ENCODE peak calls at places on chromosomes 11 and 22, in six cellular contexts. One of them, this sample, is unnamed.
A peak's percentile ranks its signal among the peaks of the same experiment; 100 is the strongest.

GRCh38 chr11:12092714-12093113 is 17.7 kb upstream of the MICAL2 start:
- DNase-seq in HFF-Myc: no peak
- DNase-seq in HL-60: no peak
- DNase-seq in fibroblast of villous mesenchyme: no peak
- DNase-seq in tibial nerve: no peak
- DNase-seq in pancreas: no peak
- DNase-seq in this sample: no peak

GRCh38 chr11:11510939-11511338 is 110.9 kb downstream of the GALNT18 start:
- DNase-seq in HFF-Myc: no peak
- DNase-seq in HL-60: no peak
- DNase-seq in fibroblast of villous mesenchyme: no peak
- DNase-seq in tibial nerve: peak; percentile 24
- DNase-seq in pancreas: no peak
- DNase-seq in this sample: no peak

GRCh38 chr22:39589880-39590279 is 19.3 kb downstream of the CACNA1I start:
- DNase-seq in HFF-Myc: no peak
- DNase-seq in HL-60: no peak
- DNase-seq in fibroblast of villous mesenchyme: no peak
- DNase-seq in tibial nerve: no peak
- DNase-seq in pancreas: no peak
- DNase-seq in this sample: no peak

GRCh38 chr11:65573391-65574146 is 1.2 kb downstream of the FAM89B start:
- DNase-seq in HFF-Myc: no peak
- DNase-seq in HL-60: no peak
- DNase-seq in fibroblast of villous mesenchyme: no peak
- DNase-seq in tibial nerve: no peak
- DNase-seq in pancreas: no peak
- DNase-seq in this sample: no peak

GRCh38 chr22:29158546-29158945 is 47.1 kb upstream of the EMID1 start:
- DNase-seq in HFF-Myc: no peak
- DNase-seq in HL-60: no peak
- DNase-seq in fibroblast of villous mesenchyme: no peak
- DNase-seq in tibial nerve: no peak
- DNase-seq in pancreas: no peak
- DNase-seq in this sample: no peak

GRCh38 chr11:102223859-102224258 is 93.4 kb upstream of the BIRC3 start:
- DNase-seq in HFF-Myc: no peak
- DNase-seq in HL-60: no peak
- DNase-seq in fibroblast of villous mesenchyme: peak; percentile 94
- DNase-seq in tibial nerve: no peak
- DNase-seq in pancreas: no peak
- DNase-seq in this sample: no peak

GRCh38 chr11:68763181-68763721 is 11.9 kb upstream of the TESMIN start:
- DNase-seq in HFF-Myc: no peak
- DNase-seq in HL-60: no peak
- DNase-seq in fibroblast of villous mesenchyme: no peak
- DNase-seq in tibial nerve: no peak
- DNase-seq in pancreas: no peak
- DNase-seq in this sample: no peak

GRCh38 chr11:12164061-12165014 is 53.9 kb downstream of the MICAL2 start:
- DNase-seq in HFF-Myc: peak; percentile 56
- DNase-seq in HL-60: no peak
- DNase-seq in fibroblast of villous mesenchyme: peak; percentile 85
- DNase-seq in tibial nerve: no peak
- DNase-seq in pancreas: no peak
- DNase-seq in this sample: peak; percentile 64

GRCh38 chr22:50672041-50672440 is 582 bp upstream of the SHANK3 start:
- DNase-seq in HFF-Myc: no peak
- DNase-seq in HL-60: no peak
- DNase-seq in fibroblast of villous mesenchyme: no peak
- DNase-seq in tibial nerve: no peak
- DNase-seq in pancreas: no peak
- DNase-seq in this sample: no peak

GRCh38 chr22:20550851-20551744 is 43.7 kb downstream of the MED15 start:
- DNase-seq in HFF-Myc: no peak
- DNase-seq in HL-60: no peak
- DNase-seq in fibroblast of villous mesenchyme: peak; percentile 88
- DNase-seq in tibial nerve: no peak
- DNase-seq in pancreas: no peak
- DNase-seq in this sample: no peak

GRCh38 chr22:45064313-45065268 is 54.8 kb upstream of the PHF21B start:
- DNase-seq in HFF-Myc: peak; percentile 52
- DNase-seq in HL-60: no peak
- DNase-seq in fibroblast of villous mesenchyme: peak; percentile 83
- DNase-seq in tibial nerve: no peak
- DNase-seq in pancreas: no peak
- DNase-seq in this sample: no peak

GRCh38 chr11:74532496-74533246 is 39.1 kb upstream of the LIPT2 start:
- DNase-seq in HFF-Myc: no peak
- DNase-seq in HL-60: no peak
- DNase-seq in fibroblast of villous mesenchyme: no peak
- DNase-seq in tibial nerve: no peak
- DNase-seq in pancreas: no peak
- DNase-seq in this sample: no peak

GRCh38 chr11:68965901-68966868 is 14.6 kb downstream of the MRGPRD start:
- DNase-seq in HFF-Myc: no peak
- DNase-seq in HL-60: no peak
- DNase-seq in fibroblast of villous mesenchyme: no peak
- DNase-seq in tibial nerve: no peak
- DNase-seq in pancreas: peak; percentile 36
- DNase-seq in this sample: no peak

GRCh38 chr11:2380807-2381350 is 3.8 kb downstream of the CD81 start:
- DNase-seq in HFF-Myc: no peak
- DNase-seq in HL-60: no peak
- DNase-seq in fibroblast of villous mesenchyme: peak; percentile 66
- DNase-seq in tibial nerve: peak; percentile 75
- DNase-seq in pancreas: no peak
- DNase-seq in this sample: no peak

GRCh38 chr11:20035375-20035700 is 124.9 kb downstream of the DBX1 start:
- DNase-seq in HFF-Myc: no peak
- DNase-seq in HL-60: no peak
- DNase-seq in fibroblast of villous mesenchyme: no peak
- DNase-seq in tibial nerve: no peak
- DNase-seq in pancreas: no peak
- DNase-seq in this sample: no peak

GRCh38 chr22:27218012-27218483 is 560.7 kb downstream of the MIAT start:
- DNase-seq in HFF-Myc: no peak
- DNase-seq in HL-60: no peak
- DNase-seq in fibroblast of villous mesenchyme: peak; percentile 79
- DNase-seq in tibial nerve: no peak
- DNase-seq in pancreas: no peak
- DNase-seq in this sample: no peak

GRCh38 chr11:111301840-111302113 is 3.4 kb downstream of the POU2AF3 start:
- DNase-seq in HFF-Myc: no peak
- DNase-seq in HL-60: no peak
- DNase-seq in fibroblast of villous mesenchyme: no peak
- DNase-seq in tibial nerve: no peak
- DNase-seq in pancreas: no peak
- DNase-seq in this sample: no peak

GRCh38 chr11:8732748-8733241 is 50.2 kb downstream of the RPL27A start:
- DNase-seq in HFF-Myc: no peak
- DNase-seq in HL-60: no peak
- DNase-seq in fibroblast of villous mesenchyme: peak; percentile 59
- DNase-seq in tibial nerve: no peak
- DNase-seq in pancreas: peak; percentile 73
- DNase-seq in this sample: no peak

GRCh38 chr11:9740202-9740881 is 76.5 kb downstream of the SWAP70 start:
- DNase-seq in HFF-Myc: no peak
- DNase-seq in HL-60: no peak
- DNase-seq in fibroblast of villous mesenchyme: no peak
- DNase-seq in tibial nerve: no peak
- DNase-seq in pancreas: no peak
- DNase-seq in this sample: no peak

GRCh38 chr22:45866398-45867117 is 110.4 kb downstream of the WNT7B start:
- DNase-seq in HFF-Myc: no peak
- DNase-seq in HL-60: no peak
- DNase-seq in fibroblast of villous mesenchyme: no peak
- DNase-seq in tibial nerve: no peak
- DNase-seq in pancreas: no peak
- DNase-seq in this sample: no peak

GRCh38 chr11:128324531-128325141 is 262.7 kb downstream of the ETS1 start:
- DNase-seq in HFF-Myc: no peak
- DNase-seq in HL-60: no peak
- DNase-seq in fibroblast of villous mesenchyme: no peak
- DNase-seq in tibial nerve: no peak
- DNase-seq in pancreas: no peak
- DNase-seq in this sample: no peak

GRCh38 chr11:5618807-5619206 is 6.0 kb upstream of the TRIM34 start:
- DNase-seq in HFF-Myc: no peak
- DNase-seq in HL-60: no peak
- DNase-seq in fibroblast of villous mesenchyme: peak; percentile 21
- DNase-seq in tibial nerve: no peak
- DNase-seq in pancreas: no peak
- DNase-seq in this sample: no peak

GRCh38 chr11:13119361-13119760 is 110.2 kb downstream of the RASSF10 start:
- DNase-seq in HFF-Myc: no peak
- DNase-seq in HL-60: no peak
- DNase-seq in fibroblast of villous mesenchyme: no peak
- DNase-seq in tibial nerve: no peak
- DNase-seq in pancreas: no peak
- DNase-seq in this sample: no peak

GRCh38 chr22:48957311-48957986 is 870.2 kb downstream of the BRD1 start:
- DNase-seq in HFF-Myc: no peak
- DNase-seq in HL-60: no peak
- DNase-seq in fibroblast of villous mesenchyme: no peak
- DNase-seq in tibial nerve: no peak
- DNase-seq in pancreas: peak; percentile 34
- DNase-seq in this sample: no peak

GRCh38 chr11:16169541-16169940 is 186.8 kb downstream of the SOX6 start:
- DNase-seq in HFF-Myc: no peak
- DNase-seq in HL-60: no peak
- DNase-seq in fibroblast of villous mesenchyme: no peak
- DNase-seq in tibial nerve: no peak
- DNase-seq in pancreas: no peak
- DNase-seq in this sample: no peak

GRCh38 chr11:10699072-10699471 is 5.5 kb upstream of the IRAG1 start:
- DNase-seq in HFF-Myc: no peak
- DNase-seq in HL-60: no peak
- DNase-seq in fibroblast of villous mesenchyme: no peak
- DNase-seq in tibial nerve: no peak
- DNase-seq in pancreas: no peak
- DNase-seq in this sample: no peak

GRCh38 chr22:44406581-44407403 is 91.2 kb downstream of the RTL6 start:
- DNase-seq in HFF-Myc: no peak
- DNase-seq in HL-60: no peak
- DNase-seq in fibroblast of villous mesenchyme: no peak
- DNase-seq in tibial nerve: no peak
- DNase-seq in pancreas: peak; percentile 16
- DNase-seq in this sample: no peak

GRCh38 chr11:46615756-46616155 is 1.3 kb downstream of the HARBI1 start:
- DNase-seq in HFF-Myc: no peak
- DNase-seq in HL-60: no peak
- DNase-seq in fibroblast of villous mesenchyme: no peak
- DNase-seq in tibial nerve: no peak
- DNase-seq in pancreas: no peak
- DNase-seq in this sample: no peak

GRCh38 chr11:124938206-124938765 is 2.4 kb upstream of the HEPACAM start:
- DNase-seq in HFF-Myc: no peak
- DNase-seq in HL-60: no peak
- DNase-seq in fibroblast of villous mesenchyme: peak; percentile 33
- DNase-seq in tibial nerve: no peak
- DNase-seq in pancreas: no peak
- DNase-seq in this sample: no peak

GRCh38 chr22:42074846-42075245 is 798 bp downstream of the PHETA2 start:
- DNase-seq in HFF-Myc: no peak
- DNase-seq in HL-60: no peak
- DNase-seq in fibroblast of villous mesenchyme: no peak
- DNase-seq in tibial nerve: no peak
- DNase-seq in pancreas: no peak
- DNase-seq in this sample: no peak
- TF ChIP-seq CTCF in HFF-Myc: no peak
- TF ChIP-seq CTCF in HL-60: no peak
- TF ChIP-seq CTCF in fibroblast of villous mesenchyme: no peak
- TF ChIP-seq CTCF in tibial nerve: no peak
- TF ChIP-seq CTCF in pancreas: no peak
- TF ChIP-seq CTCF in this sample: no peak

DNA sequence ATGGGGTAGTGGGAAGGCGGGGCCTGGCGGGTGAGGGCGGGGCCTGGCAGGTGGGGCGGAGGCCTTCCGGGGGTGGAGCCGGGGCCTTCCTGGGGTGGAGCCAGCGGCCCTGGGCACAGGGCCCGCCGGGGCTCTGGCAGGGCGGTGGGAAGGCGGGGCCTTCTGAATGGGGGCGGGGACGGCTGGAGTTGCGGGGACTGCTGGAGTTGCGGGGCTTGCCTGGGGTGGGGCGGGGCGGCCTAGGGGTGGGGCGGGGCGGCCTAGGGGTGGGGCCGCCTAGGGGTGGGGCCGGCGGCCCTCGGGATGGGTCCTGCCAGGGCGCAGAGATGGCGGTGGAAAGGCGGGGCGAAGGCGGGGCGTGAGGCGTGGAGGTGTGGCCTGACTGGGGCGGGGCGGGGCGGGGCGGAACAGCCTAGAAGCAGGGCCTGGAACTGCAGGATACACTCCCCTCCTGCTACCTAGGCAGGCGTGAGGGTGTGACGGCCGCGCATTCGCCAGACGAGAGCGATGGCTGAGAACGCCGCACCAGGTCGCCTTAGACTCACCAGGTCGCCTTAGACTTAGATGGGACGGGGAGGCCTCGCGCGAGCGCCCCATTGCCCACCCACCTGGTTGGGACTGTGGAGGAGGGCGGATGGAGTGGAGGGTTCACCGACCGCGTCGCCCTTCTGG is 19.3 kb downstream of the RRP7A start:
- DNase-seq in HFF-Myc: no peak
- DNase-seq in HL-60: peak; percentile 41
- DNase-seq in fibroblast of villous mesenchyme: peak; percentile 81
- DNase-seq in tibial nerve: peak; percentile 63
- DNase-seq in pancreas: peak; percentile 93
- DNase-seq in this sample: no peak
- H3K4me3 ChIP-seq in HFF-Myc: peak overlapping the region; percentile 9
- H3K4me3 ChIP-seq in HL-60: peak overlapping the region; percentile 28
- H3K4me3 ChIP-seq in fibroblast of villous mesenchyme: peak overlapping the region; percentile 40
- H3K4me3 ChIP-seq in tibial nerve: peak overlapping the region; percentile 34
- H3K4me3 ChIP-seq in pancreas: peak overlapping the region; percentile 32
- H3K4me3 ChIP-seq in this sample: peak overlapping the region; percentile 38

DNA sequence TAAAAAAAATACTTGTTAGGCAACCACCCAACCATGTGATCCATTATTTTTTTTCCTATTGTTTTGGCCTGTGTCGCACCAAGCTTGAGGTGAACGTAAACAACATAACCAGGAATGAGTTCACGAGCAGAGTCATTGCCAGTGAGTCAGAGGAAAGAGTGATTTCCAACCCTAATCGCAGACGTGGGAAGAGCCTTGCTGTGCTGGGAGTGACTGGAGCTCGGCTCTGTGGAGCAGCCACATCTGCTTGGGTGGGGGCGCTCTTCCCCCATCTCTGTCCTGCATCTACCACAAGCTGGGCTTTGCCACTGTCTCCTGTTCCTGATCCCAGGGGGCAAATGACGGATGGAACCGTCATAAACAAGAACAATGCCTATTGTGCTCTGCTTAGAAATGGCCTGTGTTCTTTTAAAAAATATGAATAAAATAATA is 210.0 kb downstream of the KIRREL3 start:
- DNase-seq in HFF-Myc: peak; percentile 61
- DNase-seq in HL-60: no peak
- DNase-seq in fibroblast of villous mesenchyme: peak; percentile 83
- DNase-seq in tibial nerve: no peak
- DNase-seq in pancreas: no peak
- DNase-seq in this sample: peak; percentile 75
- TF ChIP-seq CTCF in HFF-Myc: peak; percentile 18
- TF ChIP-seq CTCF in HL-60: no peak
- TF ChIP-seq CTCF in fibroblast of villous mesenchyme: peak; percentile 5
- TF ChIP-seq CTCF in tibial nerve: no peak
- TF ChIP-seq CTCF in pancreas: no peak
- TF ChIP-seq CTCF in this sample: peak; percentile 42

GRCh38 chr11:103582351-103582909 is 454.0 kb upstream of the DDI1 start:
- DNase-seq in HFF-Myc: no peak
- DNase-seq in HL-60: no peak
- DNase-seq in fibroblast of villous mesenchyme: no peak
- DNase-seq in tibial nerve: no peak
- DNase-seq in pancreas: no peak
- DNase-seq in this sample: no peak
- H3K4me3 ChIP-seq in HFF-Myc: no peak overlapping the region
- H3K4me3 ChIP-seq in HL-60: no peak overlapping the region
- H3K4me3 ChIP-seq in fibroblast of villous mesenchyme: no peak overlapping the region
- H3K4me3 ChIP-seq in tibial nerve: no peak overlapping the region
- H3K4me3 ChIP-seq in pancreas: no peak overlapping the region
- H3K4me3 ChIP-seq in this sample: no peak overlapping the region

This sample was measured in epithelial cell of proximal tubule.